ENCODE peak calls at places on chromosomes 12 and 14, in six cellular contexts. E is H1, I is mesenchymal stem cell, Q is IMR-90, T is neuronal stem cell, K is trophoblast cell. U is an unnamed sample.

GRCh38 chr14:87934185-87934584 is 58.8 kb downstream of the GALC start:
- DNase-seq in E (no peak), I (peak), Q (peak), T (no peak), K (no peak), U (no peak)

GRCh38 chr12:69570545-69571399 is 14.5 kb upstream of the CCT2 start:
- DNase-seq in E (peak), I (peak), Q (peak), T (peak), K (peak), U (peak)

GRCh38 chr12:111192657-111193056 is 176.2 kb downstream of the PHETA1 start:
- DNase-seq in E (no peak), I (no peak), Q (no peak), T (no peak), K (no peak), U (no peak)

GRCh38 chr14:79278286-79278797 is 933.0 kb downstream of the DIO2 start:
- DNase-seq in E (no peak), I (no peak), Q (no peak), T (no peak), K (no peak), U (no peak)

GRCh38 chr12:65958456-65958855 is 134.2 kb downstream of the HMGA2 start:
- DNase-seq in E (no peak), I (no peak), Q (peak), T (no peak), K (peak), U (peak)

GRCh38 chr12:27209257-27209910 is 34.7 kb upstream of the STK38L start:
- DNase-seq in E (no peak), I (no peak), Q (no peak), T (no peak), K (no peak), U (no peak)

GRCh38 chr12:126937431-126937830 is 1329.5 kb upstream of the TMEM132C start:
- DNase-seq in E (no peak), I (no peak), Q (no peak), T (no peak), K (no peak), U (no peak)

GRCh38 chr14:38074754-38075153 is 132.9 kb upstream of the SSTR1 start:
- DNase-seq in E (no peak), I (no peak), Q (no peak), T (no peak), K (no peak), U (no peak)

GRCh38 chr12:78338054-78338785 is 507.5 kb downstream of the NAV3 start:
- DNase-seq in E (no peak), I (no peak), Q (no peak), T (no peak), K (no peak), U (no peak)

GRCh38 chr14:73467377-73467776 is 9.0 kb upstream of the NUMB start:
- DNase-seq in E (no peak), I (peak), Q (peak), T (no peak), K (peak), U (no peak)

GRCh38 chr12:15699886-15700285 is 89.3 kb downstream of the EPS8 start:
- DNase-seq in E (no peak), I (no peak), Q (no peak), T (no peak), K (no peak), U (no peak)

GRCh38 chr12:116346751-116347150 is 69.3 kb upstream of the MED13L start:
- DNase-seq in E (no peak), I (peak), Q (peak), T (no peak), K (no peak), U (no peak)

GRCh38 chr12:131054345-131055092 is 100.8 kb downstream of the ADGRD1 start:
- DNase-seq in E (no peak), I (no peak), Q (no peak), T (no peak), K (no peak), U (no peak)

GRCh38 chr12:27635349-27635972 is 60.8 kb upstream of the REP15 start:
- DNase-seq in E (no peak), I (peak), Q (peak), T (no peak), K (peak), U (peak)

GRCh38 chr14:99519931-99520421 is 38.8 kb downstream of the CCNK start:
- DNase-seq in E (no peak), I (no peak), Q (no peak), T (no peak), K (no peak), U (no peak)

GRCh38 chr12:67391034-67391433 is 121.9 kb downstream of the CAND1 start:
- DNase-seq in E (no peak), I (no peak), Q (no peak), T (no peak), K (no peak), U (no peak)

GRCh38 chr14:102180248-102180998 is 40.7 kb downstream of the WDR20 start:
- DNase-seq in E (no peak), I (no peak), Q (no peak), T (no peak), K (no peak), U (no peak)

GRCh38 chr12:26628234-26628633 is 204.8 kb downstream of the ITPR2 start:
- DNase-seq in E (no peak), I (no peak), Q (peak), T (no peak), K (peak), U (no peak)

GRCh38 chr14:43003845-43004244 is 1397.2 kb downstream of the LRFN5 start:
- DNase-seq in E (no peak), I (no peak), Q (peak), T (no peak), K (no peak), U (peak)

GRCh38 chr14:94867931-94868597 is 98.2 kb upstream of the GSC start:
- DNase-seq in E (no peak), I (no peak), Q (no peak), T (no peak), K (no peak), U (peak)

GRCh38 chr12:28799337-28799736 is 349.7 kb upstream of the FAR2 start:
- DNase-seq in E (no peak), I (no peak), Q (no peak), T (no peak), K (no peak), U (no peak)

GRCh38 chr14:72063761-72064282 is 131.6 kb downstream of the RGS6 start:
- DNase-seq in E (no peak), I (no peak), Q (no peak), T (no peak), K (no peak), U (no peak)

GRCh38 chr14:41235466-41235865 is 371.2 kb upstream of the LRFN5 start:
- DNase-seq in E (no peak), I (no peak), Q (no peak), T (no peak), K (no peak), U (no peak)

GRCh38 chr14:51860836-51861583 is 598 bp downstream of the GNG2 start:
- DNase-seq in E (no peak), I (peak), Q (peak), T (no peak), K (no peak), U (peak)

GRCh38 chr14:55274144-55274543 is 2.9 kb downstream of the FBXO34 start:
- DNase-seq in E (no peak), I (peak), Q (no peak), T (no peak), K (peak), U (no peak)

GRCh38 chr14:95319312-95320075 is at the start of gene CLMN:
- DNase-seq in E (peak), I (peak), Q (peak), T (peak), K (peak), U (peak)

GRCh38 chr12:7146228-7146627 is 16.1 kb downstream of the CLSTN3 start:
- DNase-seq in E (no peak), I (no peak), Q (no peak), T (no peak), K (peak), U (no peak)

GRCh38 chr14:32217301-32217700 is 14.2 kb upstream of the RNU6-8 start:
- DNase-seq in E (no peak), I (no peak), Q (no peak), T (no peak), K (no peak), U (no peak)

GRCh38 chr12:119751961-119752360 is 84.0 kb downstream of the PRKAB1 start:
- DNase-seq in E (no peak), I (no peak), Q (no peak), T (no peak), K (no peak), U (no peak)

GRCh38 chr12:94867066-94867855 is 136.2 kb downstream of the NDUFA12 start:
- DNase-seq in E (no peak), I (peak), Q (peak), T (no peak), K (peak), U (no peak)

GRCh38 chr12:77725611-77726010 is 105.1 kb upstream of the NAV3 start:
- DNase-seq in E (no peak), I (peak), Q (peak), T (no peak), K (no peak), U (peak)

GRCh38 chr12:54593135-54593534 is 4.7 kb upstream of the PPP1R1A start:
- DNase-seq in E (no peak), I (no peak), Q (no peak), T (no peak), K (peak), U (no peak)

GRCh38 chr12:25583545-25583944 is 30.5 kb upstream of the LMNTD1 start:
- DNase-seq in E (no peak), I (no peak), Q (peak), T (no peak), K (no peak), U (peak)

GRCh38 chr14:81401420-81402122 is 1.4 kb upstream of the STON2 start:
- DNase-seq in E (no peak), I (peak), Q (peak), T (no peak), K (peak), U (no peak)

GRCh38 chr14:90759370-90760054 is 56.7 kb downstream of the TTC7B start:
- DNase-seq in E (peak), I (no peak), Q (no peak), T (no peak), K (no peak), U (no peak)

GRCh38 chr14:65044596-65044959 is 57.7 kb downstream of the MAX start:
- DNase-seq in E (no peak), I (no peak), Q (no peak), T (no peak), K (peak), U (no peak)

GRCh38 chr14:96904201-96904600 is 107.0 kb downstream of the VRK1 start:
- DNase-seq in E (no peak), I (no peak), Q (peak), T (no peak), K (no peak), U (no peak)

GRCh38 chr12:124681779-124682391 is 114.5 kb upstream of the NCOR2 start:
- DNase-seq in E (no peak), I (peak), Q (peak), T (no peak), K (peak), U (peak)

GRCh38 chr14:103522649-103523582 is at the start of gene CKB:
- DNase-seq in E (peak), I (peak), Q (peak), T (peak), K (peak), U (peak)
- H3K18ac ChIP-seq in E (peak), I (no peak), Q (no peak), T (peak), K (no peak), U (peak)

GRCh38 chr14:93002851-93003298 is 79.9 kb downstream of the CHGA start:
- DNase-seq in E (no peak), I (no peak), Q (no peak), T (no peak), K (no peak), U (no peak)

GRCh38 chr14:93004699-93005082 is 81.7 kb downstream of the CHGA start:
- DNase-seq in E (no peak), I (no peak), Q (no peak), T (no peak), K (no peak), U (no peak)

GRCh38 chr14:93005838-93006237 is 82.9 kb downstream of the CHGA start:
- DNase-seq in E (no peak), I (no peak), Q (no peak), T (no peak), K (no peak), U (no peak)

GRCh38 chr14:93005135-93005813 is 82.3 kb downstream of the CHGA start:
- DNase-seq in E (no peak), I (no peak), Q (no peak), T (no peak), K (no peak), U (no peak)

GRCh38 chr14:93003945-93004698 is 81.2 kb downstream of the CHGA start:
- DNase-seq in E (no peak), I (no peak), Q (no peak), T (no peak), K (no peak), U (no peak)
- H3K18ac ChIP-seq in E (no peak), I (no peak), Q (no peak), T (no peak), K (no peak), U (no peak)

GRCh38 chr14:104843006-104843405 is 22.1 kb upstream of the CEP170B start:
- DNase-seq in E (no peak), I (no peak), Q (no peak), T (no peak), K (no peak), U (no peak)
- H3K18ac ChIP-seq in E (peak), I (no peak), Q (no peak), T (peak), K (no peak), U (no peak)

GRCh38 chr12:31324116-31324844 is 1.7 kb downstream of the SINHCAF start:
- DNase-seq in E (peak), I (peak), Q (peak), T (peak), K (peak), U (peak)

GRCh38 chr12:31324845-31325523 is 966 bp downstream of the SINHCAF start:
- DNase-seq in E (no peak), I (peak), Q (peak), T (peak), K (peak), U (peak)

GRCh38 chr12:31326689-31327659 is 1.0 kb upstream of the SINHCAF start:
- DNase-seq in E (no peak), I (peak), Q (no peak), T (peak), K (peak), U (peak)

GRCh38 chr12:31325877-31326631 is at the start of gene SINHCAF:
- DNase-seq in E (peak), I (peak), Q (peak), T (peak), K (peak), U (peak)

DNA sequence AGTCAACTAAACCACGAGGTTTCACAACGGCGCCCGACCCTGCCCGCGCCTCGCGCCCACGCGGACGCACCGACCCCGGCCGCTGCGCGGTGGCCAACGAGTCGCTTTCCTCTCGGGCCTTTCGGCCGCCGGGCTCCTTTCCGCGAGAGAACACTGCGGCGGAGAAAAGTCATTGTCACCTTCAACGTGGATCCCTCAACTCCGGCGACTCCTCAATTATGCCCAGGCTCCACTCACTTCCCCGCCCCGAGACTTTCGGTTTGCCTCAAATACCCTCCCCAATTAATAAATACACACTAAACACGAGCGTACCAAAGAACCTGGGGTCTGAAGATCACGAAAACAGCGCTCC is 450 bp downstream of the SINHCAF start:
- DNase-seq in E (no peak), I (no peak), Q (no peak), T (no peak), K (no peak), U (no peak)
- H3K18ac ChIP-seq in E (peak), I (peak), Q (peak), T (peak), K (peak), U (peak)

GRCh38 chr12:121793836-121794531 is 496 bp upstream of the RHOF start:
- DNase-seq in E (peak), I (peak), Q (peak), T (peak), K (peak), U (peak)
- H3K18ac ChIP-seq in E (peak), I (peak), Q (no peak), T (peak), K (peak), U (no peak)